ENCODE peak calls at places on chromosomes 12 and 14, in six cellular contexts. P is K562, W is HCT116, G is SK-N-SH, B is HepG2, U is GM12878. Z is an unnamed sample.

GRCh38 chr12:75591628-75592027 is 80.2 kb upstream of the KRR1 start:
- DNase-seq in U (no peak), B (no peak), P (no peak), W (no peak), G (peak; percentile 14), Z (no peak)

GRCh38 chr14:31934767-31935266 is 142.3 kb upstream of the ARHGAP5 start:
- DNase-seq in P (peak; percentile 57), B (peak; percentile 90), W (peak; percentile 58), G (peak; percentile 33), U (no peak), Z (peak; percentile 85)

GRCh38 chr14:59398841-59399240 is 66.3 kb downstream of the GPR135 start:
- DNase-seq in U (no peak), B (no peak), P (peak; percentile 72), W (no peak), G (no peak), Z (no peak)

GRCh38 chr14:54116972-54117371 is 160.3 kb upstream of the BMP4 start:
- DNase-seq in G (no peak), P (no peak), B (peak; percentile 66), U (no peak), W (no peak), Z (no peak)

GRCh38 chr14:86799244-86799647 is 1193.7 kb downstream of the GALC start:
- DNase-seq in B (peak; percentile 72), G (no peak), U (no peak), P (no peak), W (no peak), Z (no peak)

GRCh38 chr12:57090924-57091632 is 2.2 kb downstream of the NAB2 start:
- DNase-seq in P (no peak), G (peak; percentile 15), B (no peak), U (no peak), W (no peak), Z (no peak)

GRCh38 chr12:9707864-9708808 is 24.8 kb downstream of the CLECL1 start:
- DNase-seq in W (peak; percentile 37), P (peak; percentile 67), G (peak; percentile 31), B (peak; percentile 31), U (no peak), Z (peak; percentile 85)

GRCh38 chr12:88306471-88307069 is 164.5 kb downstream of the TMTC3 start:
- DNase-seq in P (peak; percentile 46), U (no peak), B (no peak), W (no peak), G (no peak), Z (no peak)

GRCh38 chr12:51887476-51888315 is at the start of gene ANKRD33:
- DNase-seq in W (no peak), U (no peak), B (no peak), P (peak; percentile 73), G (peak; percentile 44), Z (peak; percentile 94)

GRCh38 chr12:105574056-105574715 is 243.7 kb downstream of the C12orf75 start:
- DNase-seq in P (no peak), B (no peak), U (no peak), G (no peak), W (no peak), Z (no peak)

GRCh38 chr14:53978194-53978593 is 21.6 kb upstream of the BMP4 start:
- DNase-seq in W (no peak), B (no peak), U (no peak), P (no peak), G (no peak), Z (no peak)

GRCh38 chr14:88204221-88204620 is 118.8 kb downstream of the KCNK10 start:
- DNase-seq in W (no peak), P (no peak), B (no peak), U (no peak), G (no peak), Z (no peak)

GRCh38 chr14:33343016-33343415 is 404.3 kb downstream of the NPAS3 start:
- DNase-seq in G (no peak), B (no peak), P (no peak), W (no peak), U (no peak), Z (no peak)

GRCh38 chr12:65956056-65956738 is 131.9 kb downstream of the HMGA2 start:
- DNase-seq in U (no peak), W (no peak), G (no peak), P (no peak), B (no peak), Z (no peak)
- TF ChIP-seq POLR2AphosphoS5 in U (no peak), W (no peak), G (no peak), P (no peak), B (no peak), Z (no peak)

GRCh38 chr12:50283924-50284236 is 560 bp upstream of the LIMA1 start:
- DNase-seq in W (no peak), U (peak; percentile 4), G (no peak), B (no peak), P (no peak), Z (no peak)
- TF ChIP-seq REST in W (no peak), U (no peak), G (no peak), B (no peak), P (no peak), Z (no peak)

DNA sequence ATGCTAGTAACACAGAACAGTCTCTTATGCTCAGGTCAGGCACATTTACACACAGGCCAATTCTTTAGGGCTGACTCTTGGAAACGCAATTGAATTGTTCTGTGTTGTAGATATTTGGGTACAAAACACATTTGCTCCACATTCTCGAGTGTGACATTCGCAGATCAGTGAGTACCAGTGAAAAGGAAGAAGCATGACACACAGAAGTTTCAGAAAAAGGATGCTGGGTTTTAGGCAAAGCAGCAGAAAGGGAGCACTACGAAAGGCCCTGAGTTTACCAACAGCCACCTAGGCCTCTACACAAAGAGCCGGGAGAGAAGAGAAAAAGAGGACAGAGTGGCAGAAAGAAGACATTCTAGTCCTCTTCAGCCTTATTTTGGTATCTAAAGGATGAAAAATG is 254.4 kb upstream of the BTG1 start:
- DNase-seq in P (no peak), U (no peak), B (no peak), G (no peak), W (no peak), Z (no peak)
- H3K4me2 ChIP-seq in P (no peak overlapping the region), U (peak overlapping the region; percentile 17), B (no peak overlapping the region), G (no peak overlapping the region), W (no peak overlapping the region), Z (no peak overlapping the region)

GRCh38 chr12:20460956-20461355 is 92.6 kb downstream of the PDE3A start:
- DNase-seq in W (no peak), G (peak; percentile 9), U (no peak), B (no peak), P (no peak), Z (no peak)
- TF ChIP-seq POLR2AphosphoS5 in W (no peak), G (no peak), U (no peak), B (no peak), P (no peak), Z (no peak)

GRCh38 chr12:20549115-20549719 is 145.9 kb upstream of the SLCO1C1 start:
- DNase-seq in G (peak; percentile 75), B (peak; percentile 4), W (peak; percentile 34), P (no peak), U (no peak), Z (peak; percentile 72)
- TF ChIP-seq REST in G (no peak), B (no peak), W (no peak), P (no peak), U (no peak), Z (no peak)

GRCh38 chr12:12008931-12009611 is 61.7 kb upstream of the BCL2L14 start:
- DNase-seq in B (no peak), G (no peak), P (no peak), W (no peak), U (peak; percentile 86), Z (peak; percentile 86)

GRCh38 chr12:12008232-12008850 is 62.4 kb upstream of the BCL2L14 start:
- DNase-seq in B (no peak), P (no peak), G (no peak), U (no peak), W (no peak), Z (peak; percentile 41)

GRCh38 chr12:12011880-12012260 is 58.9 kb upstream of the BCL2L14 start:
- DNase-seq in U (peak; percentile 33), G (no peak), P (no peak), B (no peak), W (no peak), Z (no peak)

GRCh38 chr12:12007713-12008231 is 63.0 kb upstream of the BCL2L14 start:
- DNase-seq in P (no peak), W (no peak), B (no peak), U (no peak), G (no peak), Z (no peak)

DNA sequence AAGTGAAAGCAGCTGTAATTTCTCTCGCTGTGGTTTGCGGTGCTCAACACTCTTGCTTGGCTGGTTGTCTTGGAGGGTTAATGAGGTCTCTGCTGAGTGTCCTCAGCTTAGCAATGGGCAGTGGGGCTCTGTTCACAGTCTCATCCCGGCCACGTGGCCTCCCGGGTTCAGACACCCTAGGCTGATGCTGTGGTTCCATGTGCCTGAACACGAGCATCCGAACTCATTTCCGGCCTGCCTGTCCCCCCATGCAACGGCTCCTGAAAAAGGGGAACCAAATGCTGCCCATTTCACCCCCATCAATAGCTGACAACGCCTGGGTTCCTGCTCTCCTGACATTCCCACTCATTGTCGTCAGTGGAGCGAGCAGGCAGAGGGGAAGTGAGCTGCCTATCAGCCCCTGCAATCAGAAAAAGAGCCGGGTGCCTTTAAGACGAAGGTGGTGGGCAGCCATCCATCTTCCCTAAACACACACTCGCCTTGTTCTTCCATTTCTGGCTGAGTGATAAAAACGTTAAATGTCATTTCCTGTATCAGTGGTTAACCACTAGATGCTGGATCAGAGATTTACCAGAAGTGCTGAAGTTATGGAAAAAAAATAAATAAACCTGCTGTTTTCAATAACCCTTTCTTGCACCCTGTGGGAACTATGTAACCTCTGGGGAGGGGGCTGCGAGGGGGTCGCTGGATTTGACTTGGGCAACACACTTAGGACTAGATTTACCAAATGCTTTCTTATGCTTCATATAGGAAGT is 60.3 kb upstream of the BCL2L14 start:
- DNase-seq in U (peak; percentile 94), G (peak; percentile 59), B (no peak), P (no peak), W (no peak), Z (no peak)
- H3K4me2 ChIP-seq in U (peak overlapping the region; percentile 87), G (peak overlapping the region; percentile 52), B (no peak overlapping the region), P (peak overlapping the region; percentile 25), W (no peak overlapping the region), Z (no peak overlapping the region)

GRCh38 chr12:1130164-1130563 is 139.1 kb downstream of the ERC1 start:
- DNase-seq in B (peak; percentile 83), G (no peak), U (no peak), P (peak; percentile 66), W (peak; percentile 78), Z (no peak)
- TF ChIP-seq POLR2AphosphoS5 in B (no peak), G (no peak), U (no peak), P (no peak), W (peak; percentile 20), Z (no peak)